ENCODE peak calls at places on chromosomes 5 and 9, in eight cellular contexts. T is HepG2, Q is GM12892, C is A549, R is transverse colon, B is IMR-90, Z is K562, P is sigmoid colon. X is an unnamed sample.

GRCh38 chr5:78634634-78635033 is 13.9 kb downstream of the LHFPL2 start:
- DNase-seq in T (no peak), Q (no peak), C (peak), R (no peak), B (no peak), Z (peak), P (no peak), X (peak)

GRCh38 chr5:41345295-41345694 is 132.0 kb upstream of the C6 start:
- DNase-seq in T (no peak), Q (no peak), C (no peak), R (no peak), B (no peak), Z (no peak), P (no peak), X (no peak)

GRCh38 chr5:52799358-52799982 is 11.8 kb downstream of the ITGA1 start:
- DNase-seq in T (peak), Q (no peak), C (peak), R (peak), B (peak), Z (peak), P (peak), X (peak)

GRCh38 chr5:56085205-56085604 is 90.4 kb upstream of the IL6ST start:
- DNase-seq in T (no peak), Q (no peak), C (no peak), R (no peak), B (peak), Z (peak), P (no peak), X (no peak)

GRCh38 chr9:120974921-120975320 is 48.3 kb upstream of the TRAF1 start:
- DNase-seq in T (no peak), Q (no peak), C (no peak), R (no peak), B (no peak), Z (no peak), P (no peak), X (no peak)

GRCh38 chr5:138655530-138656245 is 80.5 kb upstream of the HSPA9 start:
- DNase-seq in T (peak), Q (no peak), C (no peak), R (no peak), B (no peak), Z (no peak), P (peak), X (no peak)

GRCh38 chr9:20884985-20885593 is 146.4 kb downstream of the HACD4 start:
- DNase-seq in T (peak), Q (no peak), C (peak), R (peak), B (peak), Z (no peak), P (peak), X (peak)

GRCh38 chr5:178790371-178790770 is 59.9 kb upstream of the ZNF354A start:
- DNase-seq in T (peak), Q (no peak), C (no peak), R (no peak), B (no peak), Z (no peak), P (peak), X (no peak)

GRCh38 chr9:3502560-3503398 is 23.0 kb downstream of the RFX3 start:
- DNase-seq in T (no peak), Q (no peak), C (peak), R (no peak), B (peak), Z (no peak), P (no peak), X (no peak)

GRCh38 chr9:137253717-137254623 is 1.2 kb upstream of the NELFB start:
- DNase-seq in T (no peak), Q (no peak), C (no peak), R (no peak), B (no peak), Z (peak), P (no peak), X (no peak)

GRCh38 chr5:4275232-4275631 is 679.6 kb downstream of the IRX1 start:
- DNase-seq in T (no peak), Q (no peak), C (no peak), R (no peak), B (no peak), Z (no peak), P (no peak), X (no peak)

GRCh38 chr5:120152472-120152871 is 311.6 kb upstream of the PRR16 start:
- DNase-seq in T (no peak), Q (no peak), C (peak), R (no peak), B (peak), Z (peak), P (no peak), X (no peak)

GRCh38 chr5:169160405-169160901 is 140.5 kb downstream of the SLIT3 start:
- DNase-seq in T (no peak), Q (no peak), C (peak), R (no peak), B (no peak), Z (no peak), P (no peak), X (no peak)

GRCh38 chr5:171623551-171624097 is 162.0 kb upstream of the SMIM23 start:
- DNase-seq in T (peak), Q (no peak), C (no peak), R (no peak), B (no peak), Z (no peak), P (peak), X (no peak)

GRCh38 chr5:146410272-146410671 is 36.9 kb upstream of the TCERG1 start:
- DNase-seq in T (no peak), Q (no peak), C (no peak), R (no peak), B (no peak), Z (no peak), P (no peak), X (no peak)

GRCh38 chr9:14301006-14301405 is 12.9 kb downstream of the NFIB start:
- DNase-seq in T (no peak), Q (no peak), C (no peak), R (no peak), B (no peak), Z (no peak), P (no peak), X (no peak)

GRCh38 chr5:173758675-173759074 is 129.5 kb upstream of the CPEB4 start:
- DNase-seq in T (no peak), Q (no peak), C (no peak), R (no peak), B (no peak), Z (no peak), P (no peak), X (no peak)

GRCh38 chr9:136551401-136552116 is 5.7 kb upstream of the NOTCH1 start:
- DNase-seq in T (no peak), Q (peak), C (peak), R (peak), B (peak), Z (peak), P (peak), X (no peak)

GRCh38 chr5:88676637-88677481 is 206.1 kb downstream of the MEF2C start:
- DNase-seq in T (no peak), Q (no peak), C (no peak), R (no peak), B (no peak), Z (no peak), P (no peak), X (no peak)

GRCh38 chr5:160887780-160888179 is 35.8 kb upstream of the ATP10B start:
- DNase-seq in T (peak), Q (no peak), C (no peak), R (peak), B (no peak), Z (no peak), P (no peak), X (no peak)

GRCh38 chr5:109529520-109529919 is 119.7 kb upstream of the PJA2 start:
- DNase-seq in T (no peak), Q (no peak), C (no peak), R (no peak), B (peak), Z (peak), P (no peak), X (no peak)

GRCh38 chr5:181248277-181248676 is 4.6 kb upstream of the RACK1 start:
- DNase-seq in T (no peak), Q (no peak), C (no peak), R (no peak), B (no peak), Z (peak), P (no peak), X (no peak)

GRCh38 chr5:468401-468800 is 25.4 kb downstream of the EXOC3 start:
- DNase-seq in T (no peak), Q (no peak), C (no peak), R (peak), B (no peak), Z (no peak), P (peak), X (no peak)

GRCh38 chr5:101505891-101506570 is 602.9 kb upstream of the ST8SIA4 start:
- DNase-seq in T (no peak), Q (no peak), C (no peak), R (no peak), B (no peak), Z (no peak), P (no peak), X (no peak)

GRCh38 chr5:69238760-69239251 is 4.1 kb downstream of the CDK7 start:
- DNase-seq in T (no peak), Q (no peak), C (peak), R (no peak), B (peak), Z (no peak), P (no peak), X (no peak)

GRCh38 chr9:116320180-116320799 is 166.7 kb downstream of the PAPPA start:
- DNase-seq in T (no peak), Q (no peak), C (no peak), R (no peak), B (no peak), Z (peak), P (no peak), X (peak)

GRCh38 chr5:138450971-138451370 is 12.1 kb downstream of the REEP2 start:
- DNase-seq in T (no peak), Q (no peak), C (no peak), R (no peak), B (no peak), Z (no peak), P (peak), X (no peak)

GRCh38 chr5:140041492-140042421 is 1.3 kb downstream of the NRG2 start:
- DNase-seq in T (no peak), Q (no peak), C (peak), R (peak), B (peak), Z (no peak), P (peak), X (no peak)

GRCh38 chr9:27888661-27889295 is 315.5 kb upstream of the C9orf72 start:
- DNase-seq in T (peak), Q (peak), C (peak), R (peak), B (no peak), Z (peak), P (no peak), X (peak)

GRCh38 chr9:36793277-36793676 is 220.6 kb downstream of the MELK start:
- DNase-seq in T (no peak), Q (no peak), C (peak), R (no peak), B (no peak), Z (peak), P (no peak), X (peak)

GRCh38 chr5:113223315-113223714 is 211.5 kb downstream of the TSSK1B start:
- DNase-seq in T (no peak), Q (no peak), C (no peak), R (no peak), B (no peak), Z (no peak), P (no peak), X (no peak)

GRCh38 chr5:59069438-59070079 is 486.7 kb downstream of the RAB3C start:
- DNase-seq in T (peak), Q (no peak), C (peak), R (no peak), B (peak), Z (no peak), P (peak), X (no peak)

GRCh38 chr5:5198111-5198510 is 58.0 kb downstream of the ADAMTS16 start:
- DNase-seq in T (no peak), Q (no peak), C (no peak), R (no peak), B (no peak), Z (no peak), P (no peak), X (no peak)

GRCh38 chr5:67494186-67494842 is 297.7 kb upstream of the CD180 start:
- DNase-seq in T (no peak), Q (no peak), C (no peak), R (no peak), B (no peak), Z (no peak), P (peak), X (no peak)

GRCh38 chr9:34664281-34665108 is 2.0 kb upstream of the CCL27 start:
- DNase-seq in T (peak), Q (no peak), C (peak), R (peak), B (peak), Z (peak), P (peak), X (peak)

GRCh38 chr9:107465467-107466451 is 23.8 kb downstream of the KLF4 start:
- DNase-seq in T (no peak), Q (peak), C (peak), R (peak), B (peak), Z (peak), P (peak), X (peak)

GRCh38 chr9:112421771-112422222 is 41.9 kb downstream of the HSDL2 start:
- DNase-seq in T (no peak), Q (no peak), C (no peak), R (no peak), B (peak), Z (peak), P (no peak), X (peak)

GRCh38 chr9:36276254-36276653 is 18.0 kb upstream of the GNE start:
- DNase-seq in T (no peak), Q (no peak), C (no peak), R (no peak), B (no peak), Z (no peak), P (no peak), X (no peak)

GRCh38 chr5:32110081-32110696 is 63.9 kb downstream of the GOLPH3 start:
- DNase-seq in T (no peak), Q (no peak), C (no peak), R (no peak), B (no peak), Z (no peak), P (no peak), X (no peak)

GRCh38 chr5:32107291-32107690 is 66.8 kb downstream of the GOLPH3 start:
- DNase-seq in T (no peak), Q (no peak), C (no peak), R (no peak), B (no peak), Z (no peak), P (no peak), X (no peak)

GRCh38 chr5:32108167-32108566 is 66.0 kb downstream of the GOLPH3 start:
- DNase-seq in T (no peak), Q (no peak), C (no peak), R (no peak), B (no peak), Z (no peak), P (no peak), X (no peak)

GRCh38 chr5:32103521-32103920 is 70.6 kb downstream of the GOLPH3 start:
- DNase-seq in T (no peak), Q (no peak), C (no peak), R (no peak), B (no peak), Z (no peak), P (no peak), X (no peak)

DNA sequence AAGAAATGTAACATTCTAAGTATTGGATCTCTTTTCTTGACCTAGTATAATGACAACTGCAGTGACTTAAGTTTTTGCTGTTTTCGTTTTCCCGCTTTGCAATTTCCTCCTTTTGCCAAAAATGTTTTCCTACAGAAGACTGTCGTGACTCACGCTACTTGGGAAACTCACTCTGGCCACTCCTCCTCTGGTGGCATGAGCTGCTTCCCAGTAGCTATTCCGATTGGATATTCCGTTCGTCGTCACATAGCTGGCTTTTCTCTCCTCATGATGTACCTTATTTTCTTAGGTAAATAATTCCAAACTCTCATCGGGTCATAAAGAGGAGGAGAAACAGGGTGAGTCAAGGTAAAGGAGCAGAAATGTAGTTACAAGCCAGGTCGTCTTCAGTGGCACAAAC is 64.9 kb downstream of the GOLPH3 start:
- DNase-seq in T (no peak), Q (no peak), C (no peak), R (no peak), B (peak), Z (no peak), P (no peak), X (no peak)
- TF ChIP-seq POLR2A in T (no peak), Q (no peak), C (no peak), R (no peak), B (no peak), Z (no peak), P (no peak), X (no peak)

GRCh38 chr5:91381774-91382492 is 1.2 kb downstream of the ARRDC3 start:
- DNase-seq in T (peak), Q (peak), C (peak), R (peak), B (peak), Z (peak), P (peak), X (peak)
- TF ChIP-seq POLR2A in T (no peak), Q (no peak), C (no peak), R (no peak), B (no peak), Z (no peak), P (no peak), X (no peak)

GRCh38 chr9:95505676-95506437 is 10.9 kb downstream of the PTCH1 start:
- DNase-seq in T (peak), Q (peak), C (peak), R (peak), B (peak), Z (peak), P (peak), X (peak)
- TF ChIP-seq POLR2A in T (no peak), Q (no peak), C (no peak), R (no peak), B (no peak), Z (peak), P (no peak), X (no peak)

GRCh38 chr5:42949348-42950090 is 90.6 kb downstream of the ANXA2R start:
- DNase-seq in T (peak), Q (peak), C (peak), R (peak), B (peak), Z (no peak), P (peak), X (peak)

GRCh38 chr5:42951847-42952411 is 88.2 kb downstream of the ANXA2R start:
- DNase-seq in T (no peak), Q (peak), C (no peak), R (peak), B (peak), Z (no peak), P (no peak), X (peak)

GRCh38 chr5:42951169-42951846 is 88.8 kb downstream of the ANXA2R start:
- DNase-seq in T (no peak), Q (peak), C (no peak), R (peak), B (peak), Z (no peak), P (no peak), X (peak)

GRCh38 chr5:42950091-42950465 is 90.0 kb downstream of the ANXA2R start:
- DNase-seq in T (no peak), Q (no peak), C (no peak), R (no peak), B (no peak), Z (no peak), P (no peak), X (no peak)

GRCh38 chr5:42950466-42951168 is 89.5 kb downstream of the ANXA2R start:
- DNase-seq in T (no peak), Q (peak), C (peak), R (peak), B (peak), Z (peak), P (peak), X (peak)
- TF ChIP-seq POLR2A in T (no peak), Q (no peak), C (no peak), R (peak), B (peak), Z (no peak), P (no peak), X (peak)

DNA sequence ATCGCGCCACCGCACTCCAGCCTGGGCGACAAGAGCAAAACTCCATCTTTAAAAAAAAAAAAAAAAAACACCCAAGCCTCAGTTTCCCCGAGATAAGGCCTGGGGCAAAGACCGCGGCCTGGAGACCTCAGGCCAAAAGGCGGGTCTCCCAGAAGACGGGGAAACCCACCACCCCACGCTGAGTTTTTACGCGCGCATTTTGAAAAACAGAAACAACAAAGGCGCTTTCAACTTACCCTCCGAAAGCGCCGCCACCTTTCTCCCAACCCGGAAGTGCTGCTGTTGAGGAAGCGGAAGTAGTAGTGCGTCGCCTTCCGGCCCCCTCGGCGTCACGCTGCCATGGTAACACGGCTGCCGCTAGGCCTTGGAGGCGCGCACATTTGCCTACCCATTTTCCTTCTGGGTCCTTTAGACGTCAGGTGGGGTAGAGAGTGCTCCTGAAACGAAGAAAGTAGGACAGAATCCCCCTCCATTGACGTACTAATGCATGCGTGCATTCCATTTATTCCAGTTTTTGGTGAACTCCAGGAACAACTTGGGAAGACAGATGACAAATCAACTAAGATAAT is at the start of gene TTF1:
- DNase-seq in T (peak), Q (peak), C (peak), R (peak), B (peak), Z (peak), P (peak), X (peak)
- TF ChIP-seq POLR2A in T (peak), Q (peak), C (peak), R (no peak), B (peak), Z (peak), P (no peak), X (peak)

DNA sequence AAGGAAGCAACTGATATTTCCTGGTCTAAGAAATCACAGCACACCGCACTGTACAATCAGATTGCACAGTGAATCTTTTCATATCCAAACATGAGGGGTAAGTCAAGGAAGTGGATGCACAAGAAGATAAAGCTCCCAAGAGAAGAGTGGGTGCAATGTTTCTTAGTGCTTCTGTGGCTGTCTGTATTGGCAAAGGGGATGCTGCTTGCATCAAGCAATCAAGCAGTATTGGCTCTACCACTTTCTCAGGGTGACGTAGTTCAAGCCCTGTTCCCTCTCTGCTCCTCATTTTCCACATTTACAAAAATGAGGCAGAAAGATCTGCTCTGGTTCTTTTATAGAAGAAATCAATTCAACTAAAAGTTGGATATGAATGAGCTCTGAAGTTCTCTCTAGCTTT is 2.3 kb downstream of the TNFSF8 start:
- DNase-seq in T (no peak), Q (no peak), C (no peak), R (no peak), B (no peak), Z (no peak), P (no peak), X (no peak)
- TF ChIP-seq POLR2A in T (no peak), Q (no peak), C (no peak), R (no peak), B (no peak), Z (no peak), P (no peak), X (no peak)

X was measured in erythroblast.